ENCODE peak calls at places on chromosomes 12 and 14, in six cellular contexts. R, E, I, J, K and G are unnamed samples.

GRCh38 chr14:94541234-94541975 is 19.8 kb upstream of the SERPINA4 start:
- DNase-seq in I (no peak), E (no peak), R (no peak), K (no peak), J (no peak), G (no peak)

GRCh38 chr12:106590601-106591000 is 7.8 kb downstream of the RFX4 start:
- DNase-seq in R (no peak), K (no peak), J (no peak), I (no peak), E (no peak), G (no peak)

GRCh38 chr12:47995976-47996375 is 8.3 kb downstream of the COL2A1 start:
- DNase-seq in K (no peak), E (peak; percentile 48), J (peak; percentile 44), I (peak; percentile 22), R (no peak), G (no peak)

GRCh38 chr14:72780771-72781170 is 113.1 kb downstream of the DPF3 start:
- DNase-seq in J (peak; percentile 71), E (no peak), R (no peak), I (peak; percentile 53), K (no peak), G (no peak)

GRCh38 chr12:5064913-5065490 is 21.3 kb downstream of the KCNA5 start:
- DNase-seq in K (no peak), I (no peak), E (no peak), J (no peak), R (no peak), G (no peak)

GRCh38 chr12:52915637-52916036 is 10.8 kb upstream of the KRT8 start:
- DNase-seq in R (no peak), E (no peak), I (no peak), J (no peak), K (no peak), G (no peak)

GRCh38 chr14:49950275-49951250 is 57.7 kb downstream of the ARF6 start:
- DNase-seq in E (no peak), J (peak; percentile 58), I (no peak), K (peak; percentile 79), R (peak; percentile 30), G (no peak)

GRCh38 chr12:99911076-99911475 is 73.7 kb downstream of the ANKS1B start:
- DNase-seq in K (no peak), R (no peak), I (peak; percentile 91), J (peak; percentile 84), E (peak; percentile 65), G (peak; percentile 89)

GRCh38 chr12:52822771-52823510 is 9.0 kb upstream of the KRT4 start:
- DNase-seq in R (no peak), E (no peak), K (no peak), J (no peak), I (no peak), G (no peak)

GRCh38 chr12:57726884-57727757 is 11.4 kb downstream of the AGAP2 start:
- DNase-seq in J (no peak), K (no peak), I (no peak), R (no peak), E (no peak), G (peak; percentile 84)

GRCh38 chr12:89345830-89346740 is 6.2 kb downstream of the DUSP6 start:
- DNase-seq in R (peak; percentile 97), E (no peak), K (peak; percentile 76), J (peak; percentile 85), I (peak; percentile 73), G (peak; percentile 89)

GRCh38 chr14:71475916-71476315 is 456.3 kb upstream of the RGS6 start:
- DNase-seq in J (no peak), R (no peak), E (no peak), K (no peak), I (no peak), G (no peak)

GRCh38 chr14:73180385-73180805 is 44.1 kb downstream of the PSEN1 start:
- DNase-seq in E (peak; percentile 23), I (peak; percentile 24), J (peak; percentile 88), R (no peak), K (no peak), G (no peak)

GRCh38 chr12:113981876-113982275 is 15.8 kb upstream of the RBM19 start:
- DNase-seq in E (no peak), R (no peak), J (no peak), I (no peak), K (no peak), G (no peak)

GRCh38 chr12:117685115-117685926 is 283.5 kb downstream of the KSR2 start:
- DNase-seq in E (no peak), R (peak; percentile 66), I (peak; percentile 17), K (no peak), J (peak; percentile 1), G (peak; percentile 98)

GRCh38 chr12:41189395-41190251 is 1.5 kb downstream of the PDZRN4 start:
- DNase-seq in R (peak; percentile 8), E (no peak), I (no peak), J (no peak), K (no peak), G (peak; percentile 77)

GRCh38 chr12:132606466-132606865 is 3.9 kb downstream of the LRCOL1 start:
- DNase-seq in K (no peak), J (no peak), R (no peak), I (no peak), E (no peak), G (peak; percentile 49)

GRCh38 chr12:4828176-4828575 is 81.5 kb upstream of the KCNA1 start:
- DNase-seq in E (no peak), K (no peak), R (no peak), J (no peak), I (no peak), G (no peak)